ENCODE peak calls at places on chromosomes 12 and 14, in four cellular contexts. K is IMR-90, E is H9, O is H1. J is an unnamed sample.

GRCh38 chr12:33617218-33617617 is 177.6 kb upstream of the SYT10 start:
- DNase-seq in E (no peak), K (no peak), O (no peak), J (no peak)

GRCh38 chr12:16331998-16332397 is 15.4 kb upstream of the MGST1 start:
- DNase-seq in O (no peak), E (no peak), K (no peak), J (no peak)

GRCh38 chr14:103994535-103995184 is 52.3 kb upstream of the RD3L start:
- DNase-seq in K (peak; percentile 4), E (no peak), O (no peak), J (no peak)

GRCh38 chr14:21102472-21103164 is 1.8 kb downstream of the TMEM253 start:
- DNase-seq in O (no peak), E (peak; percentile 62), K (no peak), J (peak; percentile 73)

GRCh38 chr12:100745378-100746071 is 49.1 kb upstream of the ANO4 start:
- DNase-seq in O (no peak), K (no peak), E (no peak), J (no peak)

GRCh38 chr14:61564623-61565091 is 130.7 kb upstream of the HIF1A start:
- DNase-seq in O (no peak), K (peak; percentile 97), E (no peak), J (peak; percentile 83)

GRCh38 chr12:65306603-65307501 is 28.4 kb downstream of the MSRB3 start:
- DNase-seq in E (peak; percentile 37), O (no peak), K (peak; percentile 75), J (peak; percentile 55)

GRCh38 chr14:59632381-59632780 is 55.8 kb upstream of the CCDC175 start:
- DNase-seq in K (peak; percentile 6), E (peak; percentile 66), O (peak; percentile 54), J (peak; percentile 73)

GRCh38 chr12:10304161-10304574 is 3.5 kb upstream of the KLRD1 start:
- DNase-seq in O (no peak), K (peak; percentile 87), E (no peak), J (no peak)

GRCh38 chr12:109734219-109735000 is 20.8 kb downstream of the FAM222A start:
- DNase-seq in E (peak; percentile 90), K (peak; percentile 1), O (peak; percentile 63), J (peak; percentile 94)

GRCh38 chr12:112305951-112306350 is 76.3 kb downstream of the HECTD4 start:
- DNase-seq in K (no peak), O (no peak), E (no peak), J (no peak)

GRCh38 chr12:48961801-48962200 is 4.5 kb upstream of the ARF3 start:
- DNase-seq in O (no peak), K (no peak), E (no peak), J (no peak)

GRCh38 chr14:22830329-22831010 is 783 bp downstream of the MRPL52 start:
- DNase-seq in K (no peak), E (no peak), O (no peak), J (no peak)

GRCh38 chr12:75476076-75476475 is 4.5 kb upstream of the GLIPR1 start:
- DNase-seq in E (no peak), K (no peak), O (no peak), J (no peak)

GRCh38 chr12:75478395-75478794 is 2.2 kb upstream of the GLIPR1 start:
- DNase-seq in O (no peak), K (peak; percentile 78), E (no peak), J (no peak)

GRCh38 chr12:75479963-75480461 is 543 bp upstream of the GLIPR1 start:
- DNase-seq in E (no peak), K (peak; percentile 81), O (no peak), J (no peak)

GRCh38 chr12:75474121-75474520 is 6.4 kb upstream of the GLIPR1 start:
- DNase-seq in E (no peak), O (no peak), K (no peak), J (no peak)

GRCh38 chr12:75477137-75477536 is 3.4 kb upstream of the GLIPR1 start:
- DNase-seq in E (no peak), K (no peak), O (no peak), J (no peak)
- H4K5ac ChIP-seq in E (no peak overlapping the region), K (no peak overlapping the region), O (no peak overlapping the region), J (no peak overlapping the region)

GRCh38 chr12:132825861-132826260 is 2.8 kb downstream of the GOLGA3 start:
- DNase-seq in O (no peak), K (no peak), E (no peak), J (no peak)

GRCh38 chr12:132825089-132825488 is 3.6 kb downstream of the GOLGA3 start:
- DNase-seq in K (no peak), E (no peak), O (no peak), J (no peak)

GRCh38 chr12:132827763-132828703 is 636 bp downstream of the GOLGA3 start:
- DNase-seq in O (no peak), E (no peak), K (peak; percentile 84), J (peak; percentile 31)

GRCh38 chr12:132831771-132832170 is 3.1 kb upstream of the GOLGA3 start:
- DNase-seq in E (no peak), O (no peak), K (no peak), J (no peak)

DNA sequence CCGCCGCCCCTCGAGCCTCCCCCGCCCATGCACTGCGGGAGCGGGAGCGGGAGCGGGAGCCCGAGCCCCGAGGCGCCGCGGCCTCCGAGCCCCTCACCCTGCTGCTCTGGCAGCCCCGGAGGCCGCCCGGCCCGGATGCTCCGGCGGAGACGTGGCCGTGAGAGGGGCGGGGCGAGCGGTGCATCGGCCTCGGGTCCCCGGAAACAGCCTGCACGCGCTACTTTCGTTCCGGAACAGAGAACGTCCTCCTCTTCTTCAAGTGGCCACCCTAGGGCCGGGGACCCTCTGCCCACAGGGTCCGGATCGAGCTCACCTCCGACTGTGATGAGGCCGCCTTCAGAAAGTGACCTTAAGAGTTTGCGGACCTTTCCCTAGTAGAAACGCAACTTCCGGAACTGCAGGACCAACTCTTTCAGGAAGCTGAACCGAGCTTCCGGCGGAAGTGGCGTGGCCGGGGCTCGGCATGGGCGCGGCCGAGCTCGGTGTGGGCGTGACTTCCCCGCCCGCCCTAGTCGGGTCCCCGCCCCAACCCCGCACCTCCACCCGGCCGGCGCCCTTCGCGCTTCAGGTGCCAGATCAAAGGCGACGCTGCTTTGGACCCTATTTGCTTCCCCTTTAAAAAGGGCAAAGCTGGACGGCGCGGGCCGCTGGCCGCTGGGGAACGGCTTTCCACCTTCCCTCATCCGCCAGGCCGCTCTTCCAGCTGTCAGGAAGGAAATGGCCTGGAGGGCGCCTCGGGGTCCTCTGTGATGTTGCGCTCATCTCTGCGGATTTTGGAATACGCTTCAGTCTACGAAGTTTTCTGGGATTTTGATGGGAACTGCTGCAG is at the start of gene GOLGA3:
- DNase-seq in E (peak; percentile 98), K (peak; percentile 93), O (peak; percentile 92), J (peak; percentile 96)
- H2BK120ac ChIP-seq in E (peak within 1 kb of the TSS; percentile 87), K (peak within 1 kb of the TSS; percentile 91), O (no peak within 1 kb of the TSS), J (no peak within 1 kb of the TSS)

GRCh38 chr12:87870493-87870892 is 158.7 kb downstream of the C12orf50 start:
- DNase-seq in E (peak; percentile 33), K (no peak), O (no peak), J (no peak)
- H4K5ac ChIP-seq in E (no peak overlapping the region), K (no peak overlapping the region), O (no peak overlapping the region), J (no peak overlapping the region)

GRCh38 chr14:100788517-100789365 is 37.2 kb upstream of the MEG3 start:
- DNase-seq in O (no peak), E (no peak), K (no peak), J (peak; percentile 37)
- H2BK120ac ChIP-seq in O (no peak overlapping the region), E (no peak overlapping the region), K (no peak overlapping the region), J (no peak overlapping the region)

GRCh38 chr12:123238330-123238682 is 5.1 kb downstream of the MTRFR start:
- DNase-seq in O (no peak), K (no peak), E (no peak), J (no peak)
- H4K5ac ChIP-seq in O (no peak overlapping the region), K (no peak overlapping the region), E (no peak overlapping the region), J (no peak overlapping the region)

GRCh38 chr12:106248177-106248848 is 493 bp upstream of the CKAP4 start:
- DNase-seq in O (peak; percentile 78), E (peak; percentile 61), K (peak; percentile 81), J (peak; percentile 64)
- H2BK120ac ChIP-seq in O (no peak overlapping the region), E (no peak overlapping the region), K (peak overlapping the region; percentile 8), J (peak overlapping the region; percentile 74)

J was measured in mesendoderm.